ENCODE peak calls at places on chromosome 19, in four cellular contexts. H, R, U and T are unnamed samples.

GRCh38 chr19:18591735-18592385 is 3.3 kb downstream of the REX1BD start:
- DNase-seq in H (no peak), R (no peak), U (no peak), T (no peak)

GRCh38 chr19:57028804-57029525 is 90.8 kb upstream of the USP29 start:
- DNase-seq in H (no peak), R (no peak), U (no peak), T (no peak)

GRCh38 chr19:56314018-56314583 is 538 bp downstream of the ZSCAN5A start:
- DNase-seq in H (no peak), R (no peak), U (no peak), T (no peak)

GRCh38 chr19:23060016-23060415 is 56.8 kb upstream of the ZNF730 start:
- DNase-seq in H (no peak), R (no peak), U (no peak), T (no peak)

GRCh38 chr19:32550666-32551065 is 30.3 kb upstream of the PDCD5 start:
- DNase-seq in H (no peak), R (no peak), U (no peak), T (no peak)

GRCh38 chr19:23554548-23554947 is 132.5 kb downstream of the ZNF675 start:
- DNase-seq in H (no peak), R (no peak), U (no peak), T (no peak)

GRCh38 chr19:47145639-47146486 is 15.2 kb downstream of the SAE1 start:
- DNase-seq in H (no peak), R (no peak), U (no peak), T (no peak)

GRCh38 chr19:55437410-55437809 is 5.7 kb downstream of the SHISA7 start:
- DNase-seq in H (peak), R (no peak), U (no peak), T (no peak)

GRCh38 chr19:35207391-35207871 is 21.1 kb downstream of the FAM187B start:
- DNase-seq in H (no peak), R (no peak), U (no peak), T (no peak)

GRCh38 chr19:14795078-14795721 is 16.8 kb upstream of the ADGRE2 start:
- DNase-seq in H (no peak), R (no peak), U (no peak), T (no peak)

GRCh38 chr19:2192862-2193261 is 29.1 kb downstream of the DOT1L start:
- DNase-seq in H (no peak), R (no peak), U (no peak), T (no peak)

GRCh38 chr19:14418743-14419037 is 451 bp downstream of the DDX39A start:
- DNase-seq in H (no peak), R (no peak), U (no peak), T (no peak)

GRCh38 chr19:18342090-18342632 is 1.8 kb downstream of the PGPEP1 start:
- DNase-seq in H (no peak), R (no peak), U (no peak), T (no peak)

GRCh38 chr19:19956431-19957075 is 55.8 kb downstream of the ZNF93 start:
- DNase-seq in H (no peak), R (no peak), U (no peak), T (no peak)

GRCh38 chr19:2037676-2038255 is 13.3 kb downstream of the MKNK2 start:
- DNase-seq in H (no peak), R (no peak), U (no peak), T (no peak)

GRCh38 chr19:14544977-14545715 is 15.8 kb downstream of the TECR start:
- DNase-seq in H (peak), R (no peak), U (no peak), T (peak)

GRCh38 chr19:31698352-31698751 is 349.1 kb upstream of the TSHZ3 start:
- DNase-seq in H (no peak), R (no peak), U (no peak), T (no peak)

GRCh38 chr19:3108775-3109174 is 14.6 kb downstream of the GNA11 start:
- DNase-seq in H (peak), R (no peak), U (peak), T (peak)

GRCh38 chr19:35136231-35136630 is 1.4 kb upstream of the LGI4 start:
- DNase-seq in H (no peak), R (no peak), U (no peak), T (no peak)

GRCh38 chr19:32287811-32288227 is 57.6 kb upstream of the ZNF507 start:
- DNase-seq in H (peak), R (no peak), U (no peak), T (no peak)

GRCh38 chr19:40416918-40417713 is 3.9 kb upstream of the PRX start:
- DNase-seq in H (peak), R (no peak), U (peak), T (peak)

GRCh38 chr19:17264641-17264979 is at the start of gene USHBP1:
- DNase-seq in H (peak), R (no peak), U (no peak), T (no peak)

GRCh38 chr19:35673121-35673804 is 6.9 kb downstream of the UPK1A start:
- DNase-seq in H (no peak), R (no peak), U (no peak), T (peak)

GRCh38 chr19:3151563-3152430 is 16.0 kb downstream of the GNA15 start:
- DNase-seq in H (no peak), R (no peak), U (no peak), T (no peak)

GRCh38 chr19:3599776-3600183 is 6.9 kb downstream of the TBXA2R start:
- DNase-seq in H (no peak), R (no peak), U (no peak), T (no peak)

GRCh38 chr19:507286-508203 is at the start of gene TPGS1:
- DNase-seq in H (peak), R (peak), U (peak), T (peak)

GRCh38 chr19:14383898-14384669 is 2.8 kb downstream of the ADGRE5 start:
- DNase-seq in H (no peak), R (no peak), U (peak), T (peak)

GRCh38 chr19:10388957-10389356 is 8.6 kb upstream of the TYK2 start:
- DNase-seq in H (peak), R (peak), U (peak), T (peak)
- TF ChIP-seq CTCF in H (peak), R (peak), U (peak), T (peak)

DNA sequence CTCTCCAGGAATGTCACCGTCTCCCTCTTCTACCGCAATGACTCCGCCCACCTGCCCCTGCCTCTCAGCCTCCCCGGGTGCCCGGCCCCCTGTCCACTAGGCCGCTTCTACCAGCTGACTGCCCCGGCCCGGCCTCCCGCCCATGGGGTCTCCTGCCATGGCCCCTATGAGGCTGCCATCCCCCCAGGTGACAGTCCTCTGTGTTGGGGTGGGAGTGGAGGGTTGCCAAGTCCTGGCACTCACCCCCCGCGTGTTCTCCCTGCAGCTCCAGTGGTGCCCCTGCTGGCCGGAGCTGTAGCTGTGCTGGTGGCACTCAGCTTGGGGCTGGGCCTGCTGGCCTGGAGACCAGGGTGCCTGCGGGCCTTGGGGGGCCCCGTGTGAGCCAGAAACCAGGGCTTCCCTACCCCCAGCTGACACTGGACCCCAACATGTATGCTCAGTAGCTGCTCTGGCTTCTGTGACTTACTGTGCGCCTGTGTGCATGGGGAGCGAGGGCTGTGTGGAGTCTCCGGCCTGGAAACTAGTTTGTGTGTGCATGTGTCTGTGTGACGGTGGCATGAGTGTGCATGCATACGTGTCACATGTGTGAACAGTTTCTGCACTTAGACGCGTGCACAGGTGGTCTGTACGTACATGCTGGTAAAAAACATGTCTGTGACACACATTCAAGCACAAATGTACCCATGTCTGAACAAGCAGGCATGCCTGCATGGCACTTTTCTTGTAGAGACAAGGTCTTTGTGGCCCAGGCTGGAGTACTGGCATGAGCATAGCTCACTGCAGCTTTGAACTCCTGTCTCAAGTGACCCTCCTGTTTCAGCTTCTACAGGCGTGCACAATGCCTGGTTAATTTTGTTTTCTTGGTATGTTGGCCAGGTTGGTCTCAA is 4.8 kb downstream of the ACP4 start:
- DNase-seq in H (no peak), R (no peak), U (peak), T (no peak)
- TF ChIP-seq CTCF in H (no peak), R (no peak), U (peak), T (peak)

GRCh38 chr19:12139885-12140544 is at the start of gene ZNF20:
- DNase-seq in H (peak), R (peak), U (peak), T (peak)

GRCh38 chr19:12137541-12137940 is 2.6 kb downstream of the ZNF20 start:
- DNase-seq in H (no peak), R (no peak), U (no peak), T (no peak)

GRCh38 chr19:12139309-12139708 is 841 bp downstream of the ZNF20 start:
- DNase-seq in H (no peak), R (no peak), U (no peak), T (no peak)

GRCh38 chr19:12140545-12141404 is 625 bp upstream of the ZNF20 start:
- DNase-seq in H (peak), R (peak), U (peak), T (peak)

GRCh38 chr19:12141405-12141736 is 1.2 kb upstream of the ZNF20 start:
- DNase-seq in H (no peak), R (no peak), U (no peak), T (no peak)
- TF ChIP-seq CTCF in H (no peak), R (peak), U (no peak), T (no peak)

DNA sequence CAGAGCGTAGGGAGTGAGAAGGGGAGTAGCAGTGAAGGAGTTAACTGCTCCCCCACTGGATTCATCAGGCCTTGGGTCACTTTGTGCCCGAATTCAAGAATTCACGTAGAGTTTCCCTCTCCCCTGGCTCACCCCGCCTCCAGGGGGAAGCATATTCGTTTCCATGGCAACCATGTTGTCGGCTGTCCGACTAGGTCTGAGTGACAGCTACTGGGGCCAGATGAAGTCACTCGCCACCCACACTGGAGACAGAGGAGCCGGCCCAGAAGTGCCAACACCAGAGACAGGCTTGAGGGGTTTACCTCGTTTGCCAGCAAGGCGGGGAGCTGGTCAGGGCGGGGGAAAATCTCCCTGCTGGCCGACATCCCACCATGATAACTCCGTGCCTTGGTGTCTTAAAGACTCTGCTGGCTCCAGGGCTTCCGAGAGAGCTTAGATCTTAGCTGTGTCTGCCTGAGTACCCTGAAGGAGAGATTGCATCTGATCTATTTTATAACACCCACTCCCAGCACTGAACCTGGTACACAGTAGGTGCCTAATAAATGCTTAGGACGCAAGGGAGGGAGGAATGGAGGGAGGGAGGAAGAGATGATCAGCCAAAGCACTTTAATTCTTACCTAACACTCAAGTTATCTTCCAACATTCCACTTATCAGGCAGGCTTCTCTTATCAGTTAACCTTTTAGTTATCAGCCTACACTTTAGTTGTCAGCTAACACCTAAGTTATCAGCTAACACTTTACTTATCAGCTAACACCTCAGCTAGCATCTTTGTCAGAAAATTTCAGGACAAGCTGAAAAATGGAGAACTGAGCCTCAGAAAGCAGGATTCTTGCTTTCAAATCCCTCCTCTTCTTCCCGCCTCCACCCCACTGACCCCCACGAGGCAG is 57.2 kb upstream of the ZNRF4 start:
- DNase-seq in H (no peak), R (no peak), U (no peak), T (no peak)
- TF ChIP-seq CTCF in H (no peak), R (no peak), U (no peak), T (no peak)